ENCODE peak calls at places on chromosomes 4 and X, in seven cellular contexts. One of them, this sample, is unnamed.

GRCh38 chrX:5458300-5458699 is 770.4 kb downstream of the NLGN4X start:
- DNase-seq in cardiac fibroblast: no peak
- DNase-seq in choroid plexus epithelial cell: no peak
- DNase-seq in astrocyte of the spinal cord: no peak
- DNase-seq in fibroblast of mammary gland: no peak
- DNase-seq in left lung: no peak
- DNase-seq in AG09309: no peak
- DNase-seq in this sample: no peak

GRCh38 chr4:134202557-134202956 is 968 bp upstream of the PABPC4L start:
- DNase-seq in astrocyte of the spinal cord: peak; percentile 18
- DNase-seq in cardiac fibroblast: no peak
- DNase-seq in fibroblast of mammary gland: peak; percentile 8
- DNase-seq in choroid plexus epithelial cell: peak; percentile 53
- DNase-seq in AG09309: no peak
- DNase-seq in left lung: no peak
- DNase-seq in this sample: no peak

GRCh38 chr4:119139316-119139715 is 3.7 kb downstream of the MYOZ2 start:
- DNase-seq in AG09309: no peak
- DNase-seq in astrocyte of the spinal cord: no peak
- DNase-seq in cardiac fibroblast: peak; percentile 51
- DNase-seq in choroid plexus epithelial cell: peak; percentile 57
- DNase-seq in left lung: no peak
- DNase-seq in fibroblast of mammary gland: peak; percentile 22
- DNase-seq in this sample: no peak

GRCh38 chrX:123153846-123154335 is 30.2 kb upstream of the GRIA3 start:
- DNase-seq in fibroblast of mammary gland: peak; percentile 24
- DNase-seq in AG09309: no peak
- DNase-seq in astrocyte of the spinal cord: peak; percentile 21
- DNase-seq in choroid plexus epithelial cell: no peak
- DNase-seq in left lung: no peak
- DNase-seq in cardiac fibroblast: peak; percentile 27
- DNase-seq in this sample: peak; percentile 8

GRCh38 chr4:15250021-15250441 is 177.8 kb upstream of the C1QTNF7 start:
- DNase-seq in choroid plexus epithelial cell: peak; percentile 57
- DNase-seq in fibroblast of mammary gland: peak; percentile 59
- DNase-seq in left lung: no peak
- DNase-seq in astrocyte of the spinal cord: peak; percentile 34
- DNase-seq in AG09309: no peak
- DNase-seq in cardiac fibroblast: peak; percentile 65
- DNase-seq in this sample: peak; percentile 17

GRCh38 chrX:10444204-10444603 is 176.2 kb downstream of the MID1 start:
- DNase-seq in choroid plexus epithelial cell: peak; percentile 26
- DNase-seq in fibroblast of mammary gland: peak; percentile 18
- DNase-seq in left lung: no peak
- DNase-seq in cardiac fibroblast: peak; percentile 25
- DNase-seq in astrocyte of the spinal cord: no peak
- DNase-seq in AG09309: no peak
- DNase-seq in this sample: no peak

GRCh38 chrX:137926090-137926489 is 360.2 kb downstream of the ZIC3 start:
- DNase-seq in AG09309: no peak
- DNase-seq in fibroblast of mammary gland: no peak
- DNase-seq in astrocyte of the spinal cord: peak; percentile 2
- DNase-seq in choroid plexus epithelial cell: peak; percentile 19
- DNase-seq in cardiac fibroblast: no peak
- DNase-seq in left lung: no peak
- DNase-seq in this sample: no peak

GRCh38 chrX:11363069-11363594 is 69.9 kb downstream of the AMELX start:
- DNase-seq in AG09309: no peak
- DNase-seq in fibroblast of mammary gland: no peak
- DNase-seq in astrocyte of the spinal cord: no peak
- DNase-seq in choroid plexus epithelial cell: no peak
- DNase-seq in left lung: no peak
- DNase-seq in cardiac fibroblast: no peak
- DNase-seq in this sample: no peak

GRCh38 chrX:33128048-33128805 is 83.1 kb downstream of the DMD start:
- DNase-seq in choroid plexus epithelial cell: no peak
- DNase-seq in AG09309: no peak
- DNase-seq in fibroblast of mammary gland: no peak
- DNase-seq in cardiac fibroblast: no peak
- DNase-seq in left lung: no peak
- DNase-seq in astrocyte of the spinal cord: no peak
- DNase-seq in this sample: no peak

GRCh38 chr4:111231281-111231680 is 608.4 kb upstream of the PITX2 start:
- DNase-seq in AG09309: no peak
- DNase-seq in fibroblast of mammary gland: no peak
- DNase-seq in choroid plexus epithelial cell: no peak
- DNase-seq in cardiac fibroblast: no peak
- DNase-seq in left lung: no peak
- DNase-seq in astrocyte of the spinal cord: no peak
- DNase-seq in this sample: no peak

GRCh38 chrX:139083191-139083590 is 371.7 kb upstream of the FGF13 start:
- DNase-seq in choroid plexus epithelial cell: no peak
- DNase-seq in astrocyte of the spinal cord: no peak
- DNase-seq in AG09309: no peak
- DNase-seq in left lung: no peak
- DNase-seq in fibroblast of mammary gland: no peak
- DNase-seq in cardiac fibroblast: no peak
- DNase-seq in this sample: no peak

GRCh38 chr4:16264798-16265197 is 38.5 kb upstream of the TAPT1 start:
- DNase-seq in AG09309: peak; percentile 10
- DNase-seq in cardiac fibroblast: peak; percentile 72
- DNase-seq in astrocyte of the spinal cord: peak; percentile 62
- DNase-seq in fibroblast of mammary gland: peak; percentile 65
- DNase-seq in left lung: no peak
- DNase-seq in choroid plexus epithelial cell: peak; percentile 75
- DNase-seq in this sample: no peak

GRCh38 chrX:130654409-130654970 is 248.5 kb downstream of the ENOX2 start:
- DNase-seq in cardiac fibroblast: peak; percentile 11
- DNase-seq in left lung: no peak
- DNase-seq in choroid plexus epithelial cell: peak; percentile 16
- DNase-seq in astrocyte of the spinal cord: peak; percentile 9
- DNase-seq in AG09309: no peak
- DNase-seq in fibroblast of mammary gland: peak; percentile 16
- DNase-seq in this sample: no peak

GRCh38 chr4:10625130-10625529 is 59.4 kb downstream of the CLNK start:
- DNase-seq in choroid plexus epithelial cell: no peak
- DNase-seq in AG09309: no peak
- DNase-seq in astrocyte of the spinal cord: peak; percentile 35
- DNase-seq in left lung: no peak
- DNase-seq in fibroblast of mammary gland: no peak
- DNase-seq in cardiac fibroblast: no peak
- DNase-seq in this sample: no peak

GRCh38 chr4:78061939-78062603 is 4.9 kb downstream of the FRAS1 start:
- DNase-seq in left lung: no peak
- DNase-seq in choroid plexus epithelial cell: no peak
- DNase-seq in astrocyte of the spinal cord: peak; percentile 4
- DNase-seq in fibroblast of mammary gland: peak; percentile 22
- DNase-seq in AG09309: no peak
- DNase-seq in cardiac fibroblast: no peak
- DNase-seq in this sample: no peak

GRCh38 chr4:89598602-89599001 is 238.4 kb downstream of the SNCA start:
- DNase-seq in AG09309: no peak
- DNase-seq in choroid plexus epithelial cell: peak; percentile 60
- DNase-seq in astrocyte of the spinal cord: peak; percentile 33
- DNase-seq in left lung: no peak
- DNase-seq in cardiac fibroblast: peak; percentile 8
- DNase-seq in fibroblast of mammary gland: peak; percentile 32
- DNase-seq in this sample: no peak

GRCh38 chr4:181761130-181761529 is 482.1 kb upstream of the TENM3 start:
- DNase-seq in left lung: no peak
- DNase-seq in AG09309: no peak
- DNase-seq in cardiac fibroblast: peak; percentile 43
- DNase-seq in choroid plexus epithelial cell: peak; percentile 64
- DNase-seq in astrocyte of the spinal cord: peak; percentile 59
- DNase-seq in fibroblast of mammary gland: peak; percentile 55
- DNase-seq in this sample: peak; percentile 15

DNA sequence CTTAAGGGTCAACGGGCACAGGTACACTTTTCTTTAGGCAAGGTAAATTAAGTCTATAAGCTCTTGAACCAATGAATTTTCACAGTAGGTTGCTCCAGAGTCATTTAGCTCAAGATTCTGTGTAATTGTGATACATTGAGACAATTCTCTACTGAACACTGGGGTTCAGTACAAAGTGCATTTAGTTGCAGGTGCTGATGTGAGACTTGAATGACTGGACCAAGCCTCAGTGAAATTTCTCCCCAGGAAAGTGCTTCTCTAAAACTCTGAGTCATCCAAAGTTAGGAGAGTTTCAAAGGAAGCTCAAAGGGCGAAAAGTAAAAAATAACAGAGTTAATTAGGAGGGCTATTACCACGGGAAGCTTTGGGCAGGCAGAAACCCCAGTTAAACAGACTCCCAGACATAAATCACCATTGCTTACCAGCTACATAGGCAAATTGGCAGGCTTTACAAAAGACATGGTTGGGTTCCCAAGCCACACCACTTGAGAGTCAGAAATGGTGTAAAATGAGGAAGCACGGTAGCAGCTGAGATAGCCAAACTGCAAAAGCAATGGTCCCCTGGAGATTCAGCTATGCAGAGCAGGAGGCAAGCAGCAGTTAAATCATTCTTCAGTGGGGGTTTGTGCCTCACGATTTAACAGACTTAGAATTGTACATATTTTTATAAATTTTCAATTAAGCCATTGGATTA is 202.6 kb downstream of the PCDH19 start:
- DNase-seq in fibroblast of mammary gland: no peak
- DNase-seq in cardiac fibroblast: no peak
- DNase-seq in choroid plexus epithelial cell: no peak
- DNase-seq in left lung: no peak
- DNase-seq in astrocyte of the spinal cord: no peak
- DNase-seq in AG09309: no peak
- DNase-seq in this sample: no peak
- H3K4me3 ChIP-seq in fibroblast of mammary gland: no peak overlapping the region
- H3K4me3 ChIP-seq in cardiac fibroblast: no peak overlapping the region
- H3K4me3 ChIP-seq in choroid plexus epithelial cell: no peak overlapping the region
- H3K4me3 ChIP-seq in left lung: no peak overlapping the region
- H3K4me3 ChIP-seq in astrocyte of the spinal cord: no peak overlapping the region
- H3K4me3 ChIP-seq in AG09309: no peak overlapping the region
- H3K4me3 ChIP-seq in this sample: no peak overlapping the region

DNA sequence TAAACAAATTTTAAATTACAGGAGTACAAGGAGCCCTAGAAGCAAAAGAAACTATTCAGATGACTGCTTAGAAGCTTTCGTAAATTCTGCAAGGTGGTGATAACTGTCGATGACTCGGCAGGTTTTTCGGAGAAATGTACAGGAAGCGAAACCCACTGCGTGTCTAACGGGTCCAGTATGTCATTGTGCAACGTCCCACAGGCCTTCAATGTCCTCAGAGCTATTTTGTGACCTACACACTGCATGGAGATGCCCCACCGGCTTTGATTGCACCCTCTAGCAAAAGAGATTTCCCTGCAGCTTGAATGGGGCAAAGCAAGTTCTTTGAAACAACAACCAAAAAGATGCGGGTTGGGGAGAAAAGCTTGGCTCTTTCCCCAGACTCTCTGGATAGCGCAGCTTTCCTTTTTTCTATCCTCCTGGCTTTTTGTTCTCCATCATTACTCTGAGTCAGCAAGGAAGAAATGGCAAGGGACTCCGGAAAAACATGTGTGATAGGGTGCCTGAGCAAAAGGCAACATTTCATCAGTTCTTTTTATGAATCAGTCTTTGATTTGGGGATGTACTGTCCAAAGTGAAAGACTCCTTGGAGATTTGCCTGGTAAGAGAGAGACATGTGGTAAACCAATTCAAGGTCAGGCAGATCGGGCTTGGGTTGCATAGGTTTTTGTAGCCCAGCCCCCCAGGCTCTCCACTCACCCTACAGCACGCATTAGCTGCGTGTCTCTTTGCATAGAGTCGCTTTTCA is 112.0 kb upstream of the TBL1X start:
- DNase-seq in choroid plexus epithelial cell: peak; percentile 49
- DNase-seq in AG09309: peak; percentile 53
- DNase-seq in astrocyte of the spinal cord: peak; percentile 65
- DNase-seq in left lung: no peak
- DNase-seq in fibroblast of mammary gland: peak; percentile 92
- DNase-seq in cardiac fibroblast: peak; percentile 84
- DNase-seq in this sample: peak; percentile 77
- H3K4me3 ChIP-seq in choroid plexus epithelial cell: no peak overlapping the region
- H3K4me3 ChIP-seq in AG09309: no peak overlapping the region
- H3K4me3 ChIP-seq in astrocyte of the spinal cord: no peak overlapping the region
- H3K4me3 ChIP-seq in left lung: no peak overlapping the region
- H3K4me3 ChIP-seq in fibroblast of mammary gland: peak overlapping the region; percentile 13
- H3K4me3 ChIP-seq in cardiac fibroblast: no peak overlapping the region
- H3K4me3 ChIP-seq in this sample: no peak overlapping the region

DNA sequence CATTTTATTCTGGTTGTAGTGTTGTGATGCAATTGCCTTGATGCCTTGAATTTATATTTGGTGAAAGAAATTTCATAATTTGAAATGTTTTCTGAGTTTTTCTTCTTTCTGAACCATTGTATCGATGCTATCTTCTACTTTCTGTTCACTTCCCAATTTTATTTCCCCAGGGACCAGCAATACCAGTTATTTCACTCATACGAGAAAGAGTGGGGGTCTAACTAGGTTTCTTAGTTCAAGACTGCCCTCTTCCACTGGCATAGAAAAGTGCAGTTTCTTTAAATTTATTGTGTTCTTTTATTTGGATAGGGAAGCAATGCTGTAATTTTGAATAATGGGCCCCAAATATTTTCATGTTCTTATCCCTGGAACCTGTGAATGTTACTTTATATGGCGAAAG is 544.0 kb upstream of the ADGRL3 start:
- DNase-seq in choroid plexus epithelial cell: peak; percentile 17
- DNase-seq in cardiac fibroblast: peak; percentile 39
- DNase-seq in AG09309: no peak
- DNase-seq in fibroblast of mammary gland: no peak
- DNase-seq in left lung: no peak
- DNase-seq in astrocyte of the spinal cord: peak; percentile 21
- DNase-seq in this sample: no peak
- H3K4me3 ChIP-seq in choroid plexus epithelial cell: no peak overlapping the region
- H3K4me3 ChIP-seq in cardiac fibroblast: no peak overlapping the region
- H3K4me3 ChIP-seq in AG09309: no peak overlapping the region
- H3K4me3 ChIP-seq in fibroblast of mammary gland: no peak overlapping the region
- H3K4me3 ChIP-seq in left lung: no peak overlapping the region
- H3K4me3 ChIP-seq in astrocyte of the spinal cord: no peak overlapping the region
- H3K4me3 ChIP-seq in this sample: no peak overlapping the region

GRCh38 chr4:146058531-146058930 is 117.0 kb upstream of the LSM6 start:
- DNase-seq in cardiac fibroblast: no peak
- DNase-seq in left lung: no peak
- DNase-seq in astrocyte of the spinal cord: no peak
- DNase-seq in fibroblast of mammary gland: no peak
- DNase-seq in AG09309: no peak
- DNase-seq in choroid plexus epithelial cell: no peak
- DNase-seq in this sample: no peak
- H3K4me3 ChIP-seq in cardiac fibroblast: no peak overlapping the region
- H3K4me3 ChIP-seq in left lung: no peak overlapping the region
- H3K4me3 ChIP-seq in astrocyte of the spinal cord: no peak overlapping the region
- H3K4me3 ChIP-seq in fibroblast of mammary gland: no peak overlapping the region
- H3K4me3 ChIP-seq in AG09309: no peak overlapping the region
- H3K4me3 ChIP-seq in choroid plexus epithelial cell: no peak overlapping the region
- H3K4me3 ChIP-seq in this sample: no peak overlapping the region

GRCh38 chrX:13688384-13688771 is 550 bp upstream of the RAB9A start:
- DNase-seq in fibroblast of mammary gland: no peak
- DNase-seq in left lung: no peak
- DNase-seq in cardiac fibroblast: no peak
- DNase-seq in AG09309: no peak
- DNase-seq in astrocyte of the spinal cord: no peak
- DNase-seq in choroid plexus epithelial cell: no peak
- DNase-seq in this sample: no peak
- H3K4me3 ChIP-seq in fibroblast of mammary gland: peak overlapping the region; percentile 74
- H3K4me3 ChIP-seq in left lung: peak overlapping the region; percentile 46
- H3K4me3 ChIP-seq in cardiac fibroblast: peak overlapping the region; percentile 73
- H3K4me3 ChIP-seq in AG09309: peak overlapping the region; percentile 91
- H3K4me3 ChIP-seq in astrocyte of the spinal cord: peak overlapping the region; percentile 77
- H3K4me3 ChIP-seq in choroid plexus epithelial cell: peak overlapping the region; percentile 77
- H3K4me3 ChIP-seq in this sample: peak overlapping the region; percentile 69

GRCh38 chr4:185721949-185722316 is 90.1 kb downstream of the SORBS2 start:
- DNase-seq in cardiac fibroblast: peak; percentile 88
- DNase-seq in fibroblast of mammary gland: peak; percentile 74
- DNase-seq in astrocyte of the spinal cord: peak; percentile 59
- DNase-seq in choroid plexus epithelial cell: peak; percentile 90
- DNase-seq in left lung: no peak
- DNase-seq in AG09309: no peak
- DNase-seq in this sample: peak; percentile 72
- H3K4me3 ChIP-seq in cardiac fibroblast: no peak overlapping the region
- H3K4me3 ChIP-seq in fibroblast of mammary gland: no peak overlapping the region
- H3K4me3 ChIP-seq in astrocyte of the spinal cord: no peak overlapping the region
- H3K4me3 ChIP-seq in choroid plexus epithelial cell: no peak overlapping the region
- H3K4me3 ChIP-seq in left lung: no peak overlapping the region
- H3K4me3 ChIP-seq in AG09309: no peak overlapping the region
- H3K4me3 ChIP-seq in this sample: no peak overlapping the region